ENCODE peak calls at places on chromosome 10, in nine cellular contexts. V is NAMALWA; X is heart right ventricle; N is CD8-positive, alpha-beta T cell; A is neural crest cell; G is HAP-1; I is stimulated activated CD4-positive, alpha-beta T cell treated with anti-CD3 and anti-CD28 coated beads, Interleukin-15, amount 100 ng/mL, for 1 hour; Y is GM10248; C is activated CD4-positive, alpha-beta T cell treated with anti-CD3 and anti-CD28 coated beads for 48 hours. B is an unnamed sample.

GRCh38 chr10:70693619-70694286 is 21.4 kb downstream of the ADAMTS14 start:
- DNase-seq in V (no peak), X (peak; percentile 44), N (no peak), A (no peak), G (no peak), I (no peak), Y (no peak), C (no peak), B (no peak)

GRCh38 chr10:126226205-126226604 is 162.1 kb downstream of the ADAM12 start:
- DNase-seq in V (no peak), X (no peak), N (no peak), A (no peak), G (no peak), I (no peak), Y (no peak), C (no peak), B (no peak)

GRCh38 chr10:35127289-35127891 is 744 bp downstream of the CREM start:
- DNase-seq in V (peak; percentile 61), X (peak; percentile 66), N (peak; percentile 76), A (peak; percentile 42), G (no peak), I (peak; percentile 46), Y (peak; percentile 29), C (peak; percentile 77), B (peak; percentile 62)

GRCh38 chr10:11810313-11810766 is 12.8 kb upstream of the PROSER2 start:
- DNase-seq in V (no peak), X (no peak), N (no peak), A (no peak), G (no peak), I (no peak), Y (no peak), C (no peak), B (no peak)

GRCh38 chr10:116521424-116522305 is 24.1 kb upstream of the PNLIP start:
- DNase-seq in V (peak; percentile 64), X (no peak), N (no peak), A (peak; percentile 47), G (peak; percentile 29), I (no peak), Y (peak; percentile 42), C (peak; percentile 42), B (peak; percentile 33)

GRCh38 chr10:3109633-3110032 is 42.3 kb downstream of the PFKP start:
- DNase-seq in V (no peak), X (no peak), N (no peak), A (no peak), G (no peak), I (no peak), Y (no peak), C (no peak), B (no peak)

GRCh38 chr10:78248651-78249464 is 215.2 kb downstream of the RPS24 start:
- DNase-seq in V (no peak), X (no peak), N (no peak), A (no peak), G (no peak), I (no peak), Y (no peak), C (no peak), B (no peak)

GRCh38 chr10:99977916-99978315 is 31.8 kb downstream of the DNMBP start:
- DNase-seq in V (no peak), X (no peak), N (no peak), A (no peak), G (no peak), I (no peak), Y (no peak), C (no peak), B (no peak)

GRCh38 chr10:92087750-92088395 is 164.3 kb downstream of the BTAF1 start:
- DNase-seq in V (peak; percentile 94), X (no peak), N (peak; percentile 52), A (peak; percentile 53), G (peak; percentile 81), I (peak; percentile 10), Y (peak; percentile 70), C (peak; percentile 62), B (peak; percentile 65)

GRCh38 chr10:4677296-4678021 is 148.5 kb upstream of the AKR1E2 start:
- DNase-seq in V (no peak), X (no peak), N (no peak), A (no peak), G (no peak), I (no peak), Y (no peak), C (no peak), B (no peak)

GRCh38 chr10:24971374-24971773 is 19.0 kb upstream of the PRTFDC1 start:
- DNase-seq in V (no peak), X (no peak), N (no peak), A (no peak), G (no peak), I (no peak), Y (no peak), C (no peak), B (no peak)

GRCh38 chr10:91345716-91346115 is 64.4 kb upstream of the HECTD2 start:
- DNase-seq in V (no peak), X (no peak), N (no peak), A (no peak), G (no peak), I (no peak), Y (no peak), C (no peak), B (no peak)

GRCh38 chr10:85433248-85433647 is 933.3 kb downstream of the GRID1 start:
- DNase-seq in V (no peak), X (no peak), N (no peak), A (no peak), G (no peak), I (no peak), Y (no peak), C (no peak), B (no peak)

GRCh38 chr10:101655581-101655980 is 39.4 kb downstream of the FBXW4 start:
- DNase-seq in V (no peak), X (no peak), N (no peak), A (no peak), G (no peak), I (no peak), Y (no peak), C (no peak), B (no peak)

GRCh38 chr10:93028881-93029280 is 31.7 kb upstream of the CYP26C1 start:
- DNase-seq in V (no peak), X (no peak), N (no peak), A (no peak), G (no peak), I (no peak), Y (no peak), C (no peak), B (no peak)

GRCh38 chr10:132737390-132738048 is 48.4 kb downstream of the NKX6-2 start:
- DNase-seq in V (no peak), X (peak; percentile 69), N (no peak), A (no peak), G (no peak), I (no peak), Y (no peak), C (no peak), B (no peak)

GRCh38 chr10:29841724-29842649 is 207.2 kb upstream of the SVIL start:
- DNase-seq in V (peak; percentile 2), X (peak; percentile 57), N (no peak), A (peak; percentile 4), G (no peak), I (no peak), Y (no peak), C (no peak), B (no peak)

GRCh38 chr10:8086315-8086714 is 31.8 kb downstream of the GATA3 start:
- DNase-seq in V (no peak), X (no peak), N (no peak), A (no peak), G (peak; percentile 60), I (no peak), Y (no peak), C (no peak), B (no peak)

GRCh38 chr10:133230387-133231195 is 574 bp downstream of the UTF1 start:
- DNase-seq in V (no peak), X (peak; percentile 38), N (no peak), A (no peak), G (peak; percentile 12), I (no peak), Y (no peak), C (peak; percentile 34), B (no peak)

GRCh38 chr10:78194050-78194449 is 160.4 kb downstream of the RPS24 start:
- DNase-seq in V (no peak), X (no peak), N (no peak), A (no peak), G (no peak), I (no peak), Y (no peak), C (no peak), B (no peak)

GRCh38 chr10:58299580-58299979 is 30.6 kb downstream of the CISD1 start:
- DNase-seq in V (peak; percentile 84), X (no peak), N (peak; percentile 64), A (peak; percentile 54), G (peak; percentile 69), I (peak; percentile 12), Y (peak; percentile 66), C (peak; percentile 65), B (peak; percentile 36)

GRCh38 chr10:122056431-122057094 is 67.6 kb downstream of the TACC2 start:
- DNase-seq in V (no peak), X (no peak), N (no peak), A (no peak), G (no peak), I (no peak), Y (no peak), C (no peak), B (no peak)

GRCh38 chr10:103917326-103918052 is 495 bp downstream of the STN1 start:
- DNase-seq in V (peak; percentile 43), X (peak; percentile 53), N (no peak), A (peak; percentile 10), G (peak; percentile 31), I (no peak), Y (peak; percentile 22), C (peak; percentile 51), B (peak; percentile 8)

GRCh38 chr10:95475003-95475383 is 86.2 kb downstream of the SORBS1 start:
- DNase-seq in V (no peak), X (no peak), N (no peak), A (no peak), G (no peak), I (no peak), Y (no peak), C (no peak), B (no peak)

GRCh38 chr10:129647563-129647962 is 180.5 kb downstream of the MGMT start:
- DNase-seq in V (no peak), X (no peak), N (no peak), A (no peak), G (no peak), I (no peak), Y (no peak), C (no peak), B (no peak)

GRCh38 chr10:60430017-60430416 is 40.3 kb upstream of the ANK3 start:
- DNase-seq in V (no peak), X (no peak), N (no peak), A (no peak), G (no peak), I (no peak), Y (no peak), C (no peak), B (no peak)

GRCh38 chr10:58511765-58512469 is 755 bp upstream of the BICC1 start:
- DNase-seq in V (no peak), X (peak; percentile 18), N (no peak), A (peak; percentile 8), G (no peak), I (no peak), Y (no peak), C (no peak), B (no peak)

GRCh38 chr10:78600740-78601139 is 468.0 kb upstream of the ZMIZ1 start:
- DNase-seq in V (no peak), X (no peak), N (peak; percentile 9), A (no peak), G (no peak), I (no peak), Y (no peak), C (no peak), B (no peak)

GRCh38 chr10:79260803-79261740 is 86.2 kb upstream of the PPIF start:
- DNase-seq in V (no peak), X (no peak), N (no peak), A (no peak), G (no peak), I (no peak), Y (no peak), C (no peak), B (no peak)

GRCh38 chr10:112732277-112732891 is 217.7 kb upstream of the TCF7L2 start:
- DNase-seq in V (peak; percentile 2), X (no peak), N (no peak), A (peak; percentile 13), G (peak; percentile 97), I (no peak), Y (no peak), C (no peak), B (peak; percentile 57)

GRCh38 chr10:18100664-18101063 is 39.6 kb upstream of the CACNB2 start:
- DNase-seq in V (no peak), X (no peak), N (no peak), A (no peak), G (no peak), I (no peak), Y (no peak), C (no peak), B (no peak)